ENCODE peak calls at places on chromosomes 7 and 10, in nine cellular contexts. X is body of pancreas; M is CD8-positive, alpha-beta memory T cell; R is RWPE1; S is upper lobe of right lung; P is prostate gland; B is tibial nerve; A is aorta; W is CD8-positive, alpha-beta T cell. Q is an unnamed sample.
A peak's percentile ranks its signal among the peaks of the same experiment; 100 is the strongest.

GRCh38 chr7:1091019-1091643 is 3.2 kb downstream of the GPER1 start:
- DNase-seq in M (no peak), A (no peak), R (no peak), B (no peak), X (no peak), W (no peak), S (no peak), P (no peak), Q (no peak)

GRCh38 chr10:73519336-73519735 is 23.5 kb upstream of the PPP3CB start:
- DNase-seq in X (no peak), R (no peak), B (no peak), M (no peak), A (no peak), P (no peak), S (no peak), W (no peak), Q (no peak)

GRCh38 chr10:6176691-6177231 is 26.0 kb upstream of the PFKFB3 start:
- DNase-seq in P (no peak), R (no peak), B (no peak), S (peak; percentile 38), M (no peak), X (no peak), A (no peak), W (no peak), Q (no peak)

GRCh38 chr10:84695983-84696382 is 367.6 kb downstream of the CCSER2 start:
- DNase-seq in M (no peak), A (no peak), S (no peak), B (no peak), W (no peak), R (no peak), X (no peak), P (no peak), Q (no peak)

GRCh38 chr7:44646921-44647636 is 40.7 kb downstream of the OGDH start:
- DNase-seq in W (no peak), X (no peak), R (no peak), B (no peak), M (no peak), P (no peak), A (no peak), S (no peak), Q (no peak)

GRCh38 chr7:36775061-36775631 is 50.9 kb upstream of the AOAH start:
- DNase-seq in M (no peak), S (no peak), R (no peak), A (no peak), X (no peak), W (no peak), P (no peak), B (no peak), Q (no peak)

GRCh38 chr10:112370424-112370819 is 3.5 kb upstream of the ACSL5 start:
- DNase-seq in R (no peak), W (no peak), B (no peak), A (no peak), X (no peak), P (no peak), M (no peak), S (no peak), Q (no peak)

GRCh38 chr10:117168135-117168674 is 29.1 kb upstream of the KCNK18 start:
- DNase-seq in B (no peak), W (peak; percentile 53), A (peak; percentile 63), X (peak; percentile 62), P (no peak), R (peak; percentile 83), S (peak; percentile 87), M (peak; percentile 67), Q (peak; percentile 58)

GRCh38 chr7:122699017-122699416 is at the start of gene RNF133:
- DNase-seq in P (no peak), A (no peak), B (no peak), R (no peak), M (no peak), W (no peak), X (no peak), S (no peak), Q (no peak)

GRCh38 chr7:2248984-2249694 is 7.1 kb downstream of the NUDT1 start:
- DNase-seq in M (no peak), A (peak; percentile 91), W (no peak), S (peak; percentile 79), P (no peak), B (peak; percentile 52), X (peak; percentile 67), R (peak; percentile 74), Q (peak; percentile 40)

GRCh38 chr7:139631520-139632031 is 108.1 kb downstream of the CLEC2L start:
- DNase-seq in M (no peak), X (no peak), W (no peak), S (no peak), A (no peak), B (no peak), P (no peak), R (no peak), Q (no peak)

GRCh38 chr7:139623518-139623917 is 100.0 kb downstream of the CLEC2L start:
- DNase-seq in A (no peak), P (no peak), W (no peak), S (no peak), B (no peak), X (no peak), M (no peak), R (no peak), Q (no peak)

GRCh38 chr7:139629392-139630082 is 106.1 kb downstream of the CLEC2L start:
- DNase-seq in W (no peak), M (no peak), B (no peak), A (no peak), S (no peak), R (no peak), X (no peak), P (no peak), Q (no peak)

GRCh38 chr7:139630643-139631519 is 107.4 kb downstream of the CLEC2L start:
- DNase-seq in P (no peak), M (no peak), R (no peak), A (no peak), X (no peak), B (no peak), S (no peak), W (no peak), Q (no peak)

DNA sequence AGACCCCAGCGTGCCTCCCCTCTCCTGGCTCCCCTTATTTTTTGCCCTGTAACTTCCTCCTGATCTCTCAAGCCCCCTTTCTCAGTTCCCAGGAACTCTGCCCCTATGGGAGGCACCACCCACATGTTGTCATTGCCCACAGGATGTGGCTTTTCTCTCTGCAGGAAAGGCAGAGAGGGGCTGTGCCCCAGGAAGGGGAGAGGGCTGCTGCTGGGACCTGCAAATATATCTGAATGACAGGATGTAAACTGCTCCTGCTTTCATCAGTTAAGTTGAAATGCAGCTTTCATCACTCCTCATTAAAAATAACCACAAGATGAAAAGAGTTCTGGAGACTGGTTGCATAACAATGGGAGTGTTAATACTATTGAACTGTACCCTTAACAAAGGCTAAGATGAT is 103.3 kb downstream of the CLEC2L start:
- DNase-seq in W (peak; percentile 26), B (no peak), X (no peak), M (peak; percentile 58), A (no peak), R (no peak), P (no peak), S (no peak), Q (no peak)
- H3K27ac ChIP-seq in W (peak overlapping the region; percentile 38), B (no peak overlapping the region), X (no peak overlapping the region), M (no peak overlapping the region), A (no peak overlapping the region), R (no peak overlapping the region), P (no peak overlapping the region), S (no peak overlapping the region), Q (no peak overlapping the region)

GRCh38 chr10:88913157-88913556 is 33.1 kb downstream of the STAMBPL1 start:
- DNase-seq in W (no peak), R (no peak), P (peak; percentile 26), X (peak; percentile 10), B (no peak), S (no peak), A (no peak), M (no peak), Q (no peak)

GRCh38 chr10:88908194-88908593 is 28.1 kb downstream of the STAMBPL1 start:
- DNase-seq in P (no peak), W (no peak), R (no peak), S (no peak), X (no peak), M (no peak), B (no peak), A (no peak), Q (no peak)

GRCh38 chr10:88911851-88912250 is 31.8 kb downstream of the STAMBPL1 start:
- DNase-seq in W (no peak), X (no peak), M (no peak), B (no peak), S (no peak), R (no peak), A (no peak), P (no peak), Q (no peak)

GRCh38 chr10:88913803-88914202 is 33.8 kb downstream of the STAMBPL1 start:
- DNase-seq in A (no peak), X (no peak), M (no peak), R (no peak), S (no peak), P (no peak), B (no peak), W (no peak), Q (no peak)

GRCh38 chr10:88911121-88911520 is 31.1 kb downstream of the STAMBPL1 start:
- DNase-seq in A (no peak), P (no peak), S (no peak), B (no peak), X (no peak), W (no peak), R (no peak), M (no peak), Q (no peak)
- H3K27ac ChIP-seq in A (no peak overlapping the region), P (no peak overlapping the region), S (no peak overlapping the region), B (no peak overlapping the region), X (no peak overlapping the region), W (no peak overlapping the region), R (no peak overlapping the region), M (no peak overlapping the region), Q (no peak overlapping the region)

GRCh38 chr7:47946581-47947354 is 1.5 kb downstream of the PKD1L1 start:
- DNase-seq in X (no peak), P (no peak), W (no peak), A (no peak), R (no peak), B (no peak), M (no peak), S (no peak), Q (no peak)
- H3K27ac ChIP-seq in X (no peak overlapping the region), P (no peak overlapping the region), W (no peak overlapping the region), A (no peak overlapping the region), R (no peak overlapping the region), B (no peak overlapping the region), M (no peak overlapping the region), S (no peak overlapping the region), Q (no peak overlapping the region)

DNA sequence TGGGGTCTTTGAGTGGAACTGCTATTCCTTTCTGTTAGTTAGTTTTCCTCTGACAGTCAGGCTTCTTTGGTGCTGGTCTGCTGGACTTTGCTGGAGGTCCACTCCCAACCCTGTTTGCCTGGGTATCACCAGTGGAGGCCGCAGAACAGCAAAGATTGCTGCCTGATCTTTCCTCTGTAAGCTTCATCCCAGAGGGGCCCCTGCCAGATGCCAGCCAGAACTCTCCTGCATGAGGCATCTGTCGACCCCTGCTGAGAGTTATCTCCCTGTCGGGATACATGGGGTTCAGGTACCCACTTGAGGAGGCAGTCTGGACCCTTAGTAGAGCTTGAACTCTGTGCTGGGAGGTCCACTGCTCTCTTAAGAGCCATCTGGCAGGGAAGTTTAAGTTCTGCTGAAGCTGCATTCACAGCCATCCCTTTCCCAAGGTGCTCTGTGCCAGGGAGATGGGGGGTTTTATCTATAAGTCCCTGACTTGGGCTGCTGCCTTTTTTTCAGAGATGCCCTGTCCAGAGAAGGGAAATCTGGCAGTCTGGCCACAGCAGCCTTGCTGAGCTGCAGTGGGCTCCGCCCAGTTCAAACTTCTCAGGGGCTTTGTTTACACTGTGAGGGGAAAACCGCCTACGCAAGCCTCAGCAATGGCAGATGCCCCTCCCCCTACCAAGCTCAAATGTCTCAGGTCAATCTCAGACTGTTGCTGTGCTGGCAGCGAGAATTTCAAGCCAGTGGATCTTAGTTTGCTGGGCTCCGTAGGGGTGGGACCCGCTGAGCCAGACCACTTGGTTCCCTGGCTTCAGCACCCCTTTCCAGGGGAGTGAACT is 89.7 kb upstream of the CDK6 start:
- DNase-seq in S (no peak), W (no peak), X (no peak), R (no peak), B (no peak), A (no peak), M (no peak), P (no peak), Q (no peak)
- H3K27ac ChIP-seq in S (no peak overlapping the region), W (no peak overlapping the region), X (no peak overlapping the region), R (no peak overlapping the region), B (no peak overlapping the region), A (no peak overlapping the region), M (no peak overlapping the region), P (no peak overlapping the region), Q (no peak overlapping the region)